ENCODE peak calls at places on chromosomes 12 and 14, in nine cellular contexts. F is cardiac fibroblast, B is ovary, K is RWPE1, O is left ventricle myocardium inferior, N is stomach, U is neural progenitor cell, L is epithelial cell of esophagus, Q is foreskin fibroblast. Z is an unnamed sample.

GRCh38 chr12:123478762-123479161 is 20.8 kb downstream of the SNRNP35 start:
- DNase-seq in F (peak; percentile 63), K (peak; percentile 24), Q (peak; percentile 24), U (no peak), B (no peak), L (no peak), O (peak; percentile 72), N (no peak), Z (no peak)

GRCh38 chr12:41092115-41092514 is 96.0 kb upstream of the PDZRN4 start:
- DNase-seq in B (no peak), K (no peak), U (no peak), L (no peak), N (no peak), O (no peak), F (no peak), Q (no peak), Z (no peak)

GRCh38 chr12:31517994-31518393 is 72.9 kb downstream of the DENND5B start:
- DNase-seq in L (no peak), N (no peak), O (no peak), B (no peak), Q (peak; percentile 13), K (no peak), F (peak; percentile 43), U (no peak), Z (no peak)

GRCh38 chr12:131900397-131900796 is 6.0 kb downstream of the ULK1 start:
- DNase-seq in Q (no peak), F (no peak), L (peak; percentile 47), K (no peak), O (no peak), N (no peak), U (no peak), B (no peak), Z (no peak)

GRCh38 chr14:100285021-100285912 is 21.0 kb downstream of the SLC25A29 start:
- DNase-seq in O (peak; percentile 68), N (peak; percentile 76), L (peak; percentile 51), Q (peak; percentile 47), B (peak; percentile 86), U (peak; percentile 86), K (peak; percentile 85), F (peak; percentile 59), Z (peak; percentile 83)

GRCh38 chr12:67410246-67410645 is 141.1 kb downstream of the CAND1 start:
- DNase-seq in B (no peak), U (no peak), O (no peak), F (peak; percentile 22), K (no peak), L (no peak), N (no peak), Q (no peak), Z (no peak)

GRCh38 chr12:11150832-11151231 is 16.4 kb upstream of the TAS2R30 start:
- DNase-seq in N (no peak), O (no peak), U (no peak), F (no peak), Q (no peak), L (no peak), B (no peak), K (no peak), Z (no peak)

GRCh38 chr12:97640826-97641225 is 178.2 kb downstream of the RMST start:
- DNase-seq in U (no peak), L (no peak), N (no peak), K (no peak), B (no peak), O (no peak), Q (no peak), F (no peak), Z (no peak)

GRCh38 chr12:47270782-47271664 is 191.3 kb upstream of the AMIGO2 start:
- DNase-seq in O (no peak), B (no peak), U (no peak), L (peak; percentile 96), F (peak; percentile 91), K (peak; percentile 84), N (no peak), Q (peak; percentile 43), Z (peak; percentile 53)

GRCh38 chr14:102392506-102392905 is 29.8 kb downstream of the TECPR2 start:
- DNase-seq in F (no peak), O (no peak), B (no peak), N (no peak), L (no peak), K (no peak), Q (no peak), U (no peak), Z (no peak)

GRCh38 chr14:101972126-101972785 is 7.9 kb downstream of the DYNC1H1 start:
- DNase-seq in O (peak; percentile 77), B (peak; percentile 59), N (peak; percentile 76), Q (peak; percentile 100), K (peak; percentile 94), F (peak; percentile 100), L (peak; percentile 100), U (no peak), Z (peak; percentile 86)

GRCh38 chr12:108832730-108833354 is 24.5 kb downstream of the SSH1 start:
- DNase-seq in U (no peak), K (peak; percentile 68), N (no peak), F (peak; percentile 96), L (peak; percentile 88), O (peak; percentile 20), B (no peak), Q (peak; percentile 83), Z (peak; percentile 14)

GRCh38 chr14:23352506-23353432 is at the start of gene SLC22A17:
- DNase-seq in U (peak; percentile 91), O (peak; percentile 79), F (peak; percentile 84), L (peak; percentile 74), Q (peak; percentile 74), K (peak; percentile 55), B (peak; percentile 89), N (peak; percentile 65), Z (peak; percentile 11)

GRCh38 chr12:120455302-120455701 is 9.1 kb downstream of the GATC start:
- DNase-seq in Q (no peak), F (no peak), O (no peak), K (no peak), U (no peak), L (no peak), N (no peak), B (no peak), Z (no peak)

GRCh38 chr12:120460157-120460556 is 9.4 kb downstream of the SRSF9 start:
- DNase-seq in L (no peak), Q (no peak), N (no peak), U (no peak), K (no peak), F (no peak), O (no peak), B (no peak), Z (no peak)

GRCh38 chr12:120453060-120453761 is 7.0 kb downstream of the GATC start:
- DNase-seq in Q (no peak), L (no peak), F (no peak), U (no peak), N (no peak), B (no peak), O (no peak), K (no peak), Z (no peak)

GRCh38 chr12:120453977-120454376 is 7.7 kb downstream of the GATC start:
- DNase-seq in N (no peak), F (peak; percentile 50), B (no peak), O (no peak), L (peak; percentile 52), U (peak; percentile 45), K (peak; percentile 44), Q (no peak), Z (peak; percentile 19)

DNA sequence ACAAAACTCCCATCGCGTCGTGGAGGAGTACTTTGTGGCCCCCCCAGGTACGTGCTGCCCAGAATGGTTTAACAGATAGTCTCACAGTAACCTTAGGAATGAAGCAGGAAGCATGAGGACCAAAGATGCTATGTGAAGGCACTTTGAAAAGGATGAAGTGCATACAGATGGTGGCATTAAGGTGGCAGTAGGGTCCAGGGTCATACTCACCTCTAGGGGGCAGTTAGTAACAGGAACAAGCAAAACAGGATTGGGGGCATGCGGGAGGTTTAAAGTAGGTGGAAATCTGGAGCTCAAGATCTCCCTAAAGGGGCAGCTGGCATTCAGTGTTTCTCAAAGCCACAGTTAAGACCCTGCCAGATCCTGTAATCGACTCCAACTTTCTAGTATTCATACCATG is 10.9 kb downstream of the GATC start:
- DNase-seq in F (peak; percentile 17), Q (no peak), N (no peak), B (no peak), U (peak; percentile 44), L (no peak), O (no peak), K (no peak), Z (no peak)
- TF ChIP-seq CTCF in F (peak; percentile 47), Q (peak; percentile 11), N (no peak), B (no peak), U (peak; percentile 51), L (peak; percentile 33), O (peak; percentile 20), K (peak; percentile 16), Z (peak; percentile 30)

DNA sequence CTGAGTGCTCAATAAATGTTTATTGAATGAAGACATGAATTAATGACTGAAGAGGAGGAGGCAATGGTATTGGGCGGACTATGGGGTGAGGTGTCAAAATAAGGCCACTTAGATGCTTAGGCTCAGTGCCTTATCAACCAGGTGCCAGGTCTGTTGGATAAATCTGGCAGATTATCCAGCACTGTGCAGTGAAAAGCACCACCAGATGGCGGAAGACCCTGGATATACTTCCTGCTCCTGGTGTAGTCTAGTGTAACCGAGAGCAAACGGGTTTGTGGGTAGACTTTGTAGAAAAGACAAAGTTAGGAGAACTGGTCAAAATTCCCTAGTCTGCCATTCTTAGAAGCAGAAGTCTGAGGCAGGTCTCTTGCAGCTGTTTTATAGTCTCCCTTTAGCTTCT is 306.3 kb downstream of the ATP23 start:
- DNase-seq in F (no peak), U (peak; percentile 10), B (no peak), Q (no peak), O (no peak), L (no peak), K (no peak), N (no peak), Z (no peak)
- TF ChIP-seq CTCF in F (no peak), U (peak; percentile 20), B (no peak), Q (no peak), O (no peak), L (no peak), K (no peak), N (no peak), Z (no peak)

GRCh38 chr12:104291867-104292524 is 11.5 kb upstream of the EID3 start:
- DNase-seq in U (peak; percentile 37), K (no peak), Q (no peak), N (no peak), B (no peak), O (no peak), L (no peak), F (no peak), Z (no peak)
- TF ChIP-seq CTCF in U (no peak), K (no peak), Q (no peak), N (no peak), B (no peak), O (no peak), L (no peak), F (no peak), Z (no peak)

DNA sequence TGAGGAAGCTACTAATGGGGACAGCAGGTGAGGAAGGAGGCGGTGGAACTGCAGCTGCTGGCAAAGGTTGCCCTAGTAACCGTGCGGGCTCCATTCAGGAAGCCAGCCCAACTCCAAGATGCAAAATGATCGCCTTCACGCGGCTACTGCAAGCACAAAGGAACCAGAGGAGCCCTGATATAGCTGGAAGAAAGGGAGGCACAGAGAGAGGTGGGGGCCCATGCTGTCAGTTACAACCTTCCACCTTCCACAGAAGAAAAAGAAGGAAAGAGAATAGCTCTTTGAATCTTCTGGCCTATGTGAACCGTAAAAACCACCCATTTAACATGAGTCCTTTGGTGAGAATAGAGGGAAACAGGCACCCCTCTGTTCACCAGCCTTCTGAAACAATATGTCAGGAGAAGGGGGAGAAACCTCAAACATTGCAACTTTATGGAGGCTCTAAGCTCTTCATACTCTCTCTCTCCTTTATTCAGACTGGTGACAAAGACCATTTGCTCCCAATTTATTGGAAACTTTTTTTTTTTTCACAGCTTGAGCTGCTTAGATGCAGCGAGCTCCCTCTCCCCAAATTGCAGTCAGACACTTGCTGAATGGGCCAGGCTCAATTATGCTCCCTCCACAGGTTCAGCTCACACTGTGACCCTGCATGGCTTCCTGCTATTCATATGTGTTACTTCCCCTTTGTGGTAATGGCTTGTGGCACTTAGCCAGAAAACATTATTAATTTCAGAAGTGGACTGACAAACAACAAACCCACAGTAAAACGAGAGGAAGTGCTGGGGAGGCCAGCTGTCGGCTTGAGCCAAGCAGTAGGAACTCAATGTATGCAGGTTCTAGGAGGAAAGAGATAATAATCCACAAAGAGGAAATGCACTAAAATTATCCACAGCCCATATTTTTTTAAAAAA is 6.2 kb downstream of the DUSP6 start:
- DNase-seq in U (peak; percentile 83), B (no peak), F (peak; percentile 85), K (no peak), L (peak; percentile 68), O (peak; percentile 45), N (peak; percentile 34), Q (peak; percentile 84), Z (peak; percentile 63)
- TF ChIP-seq CTCF in U (no peak), B (no peak), F (no peak), K (no peak), L (no peak), O (no peak), N (no peak), Q (no peak), Z (no peak)

Z was measured in Calu3.